ENCODE peak calls at places on chromosomes 3 and 15, in nine cellular contexts. Z is hepatocyte; S is CD4-positive, alpha-beta memory T cell; L is heart left ventricle; W is trophoblast cell; T is astrocyte; U is MM.1S; P is heart right ventricle; A is fibroblast of lung. B is an unnamed sample.

GRCh38 chr3:102195198-102195948 is 239.4 kb upstream of the ZPLD1 start:
- DNase-seq in S (no peak), T (no peak), U (no peak), W (peak; percentile 18), P (no peak), L (no peak), A (no peak), Z (no peak), B (no peak)

GRCh38 chr15:82969353-82969752 is 16.7 kb upstream of the RAMAC start:
- DNase-seq in S (no peak), A (no peak), P (no peak), T (no peak), Z (no peak), U (no peak), W (no peak), L (no peak), B (no peak)

GRCh38 chr15:77025941-77026411 is 31.1 kb downstream of the PSTPIP1 start:
- DNase-seq in U (no peak), A (no peak), S (no peak), T (no peak), W (no peak), L (peak; percentile 6), P (no peak), Z (no peak), B (no peak)

GRCh38 chr15:96230557-96231181 is 99.8 kb upstream of the NR2F2 start:
- DNase-seq in U (no peak), T (peak; percentile 60), P (no peak), L (no peak), W (peak; percentile 55), A (peak; percentile 37), S (no peak), Z (no peak), B (no peak)

GRCh38 chr3:38545983-38546382 is 49.8 kb downstream of the EXOG start:
- DNase-seq in Z (no peak), A (no peak), U (no peak), W (no peak), T (no peak), L (no peak), P (no peak), S (no peak), B (no peak)

GRCh38 chr15:22780267-22780666 is 6.2 kb upstream of the NIPA1 start:
- DNase-seq in T (no peak), W (no peak), P (no peak), L (no peak), S (no peak), U (peak; percentile 32), A (no peak), Z (no peak), B (no peak)

GRCh38 chr15:28094732-28095521 is 4.2 kb downstream of the OCA2 start:
- DNase-seq in P (no peak), A (no peak), W (peak; percentile 18), Z (peak; percentile 46), T (no peak), S (peak; percentile 13), L (no peak), U (no peak), B (no peak)

GRCh38 chr3:52446631-52447511 is 2.0 kb upstream of the SEMA3G start:
- DNase-seq in A (peak; percentile 55), P (peak; percentile 73), T (no peak), S (peak; percentile 64), W (peak; percentile 79), Z (peak; percentile 76), U (peak; percentile 66), L (peak; percentile 69), B (peak; percentile 60)

GRCh38 chr3:57068437-57069089 is 8.1 kb downstream of the SPATA12 start:
- DNase-seq in T (peak; percentile 89), U (no peak), S (no peak), Z (peak; percentile 63), A (peak; percentile 88), L (peak; percentile 22), P (peak; percentile 53), W (peak; percentile 45), B (peak; percentile 27)

GRCh38 chr3:170164720-170165119 is 16.8 kb downstream of the PHC3 start:
- DNase-seq in Z (no peak), W (peak; percentile 23), U (no peak), A (no peak), S (no peak), P (no peak), L (no peak), T (no peak), B (no peak)
- H3K4me3 ChIP-seq in Z (no peak overlapping the region), W (no peak overlapping the region), U (no peak overlapping the region), A (no peak overlapping the region), S (no peak overlapping the region), P (no peak overlapping the region), L (no peak overlapping the region), T (no peak overlapping the region), B (no peak overlapping the region)

DNA sequence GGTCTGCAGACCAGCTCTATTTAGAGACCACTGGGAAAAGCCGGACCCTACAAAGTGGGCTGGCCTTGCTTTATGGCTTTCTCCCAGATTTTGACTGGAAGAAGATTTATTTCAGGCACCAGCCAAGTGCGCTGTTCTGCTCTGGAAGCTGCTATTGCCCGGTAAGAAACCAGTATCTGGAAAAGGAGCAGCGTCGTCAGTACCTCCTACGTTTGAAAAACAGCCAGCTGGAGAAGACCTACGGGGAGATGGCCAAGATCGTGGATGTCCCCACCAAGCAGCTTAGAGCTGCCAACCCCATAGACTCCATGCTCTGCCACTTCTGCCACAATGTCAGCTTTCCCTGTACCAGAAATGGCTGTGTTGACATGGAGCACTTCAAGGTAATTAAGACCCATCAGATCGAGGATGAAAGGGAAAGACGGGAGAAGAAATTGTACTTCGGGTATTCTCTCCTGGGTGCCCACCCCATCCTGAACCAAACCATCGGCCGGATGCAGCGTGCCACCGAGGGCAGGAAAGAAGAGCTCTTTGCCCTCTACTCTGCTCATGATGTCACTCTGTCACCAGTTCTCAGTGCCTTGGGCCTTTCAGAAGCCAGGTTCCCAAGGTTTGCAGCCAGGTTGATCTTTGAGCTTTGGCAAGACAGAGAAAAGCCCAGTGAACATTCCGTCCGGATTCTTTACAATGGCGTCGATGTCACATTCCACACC is 60.9 kb downstream of the PXYLP1 start:
- DNase-seq in L (no peak), W (no peak), Z (no peak), A (no peak), T (no peak), P (no peak), U (no peak), S (no peak), B (no peak)
- H3K27ac ChIP-seq in L (no peak overlapping the region), W (no peak overlapping the region), Z (no peak overlapping the region), A (no peak overlapping the region), T (no peak overlapping the region), P (peak overlapping the region; percentile 70), U (no peak overlapping the region), S (no peak overlapping the region), B (peak overlapping the region; percentile 60)

GRCh38 chr3:156539802-156540201 is 15.1 kb downstream of the SSR3 start:
- DNase-seq in S (no peak), T (no peak), L (no peak), P (no peak), A (no peak), U (no peak), W (no peak), Z (no peak), B (no peak)

GRCh38 chr3:156547637-156548036 is 7.3 kb downstream of the SSR3 start:
- DNase-seq in U (no peak), T (peak; percentile 85), Z (no peak), P (no peak), L (no peak), A (no peak), S (no peak), W (no peak), B (no peak)

GRCh38 chr3:156548041-156548687 is 6.8 kb downstream of the SSR3 start:
- DNase-seq in S (no peak), W (no peak), T (no peak), U (no peak), A (no peak), L (no peak), Z (no peak), P (no peak), B (no peak)

GRCh38 chr3:156542101-156543042 is 12.5 kb downstream of the SSR3 start:
- DNase-seq in A (no peak), W (no peak), T (no peak), Z (no peak), S (no peak), P (no peak), U (no peak), L (no peak), B (no peak)

GRCh38 chr3:156543043-156543555 is 11.8 kb downstream of the SSR3 start:
- DNase-seq in T (no peak), A (no peak), P (no peak), U (no peak), S (no peak), W (no peak), L (no peak), Z (no peak), B (no peak)
- H3K4me1 ChIP-seq in T (peaks cover 11% of the 10 kb centered on the region), A (no peaks in the 10 kb centered on the region), P (peaks cover 73% of the 10 kb centered on the region), U (peaks cover 2% of the 10 kb centered on the region), S (peaks cover 5% of the 10 kb centered on the region), W (no peaks in the 10 kb centered on the region), L (peaks cover 34% of the 10 kb centered on the region), Z (no peaks in the 10 kb centered on the region), B (peaks cover 75% of the 10 kb centered on the region)

DNA sequence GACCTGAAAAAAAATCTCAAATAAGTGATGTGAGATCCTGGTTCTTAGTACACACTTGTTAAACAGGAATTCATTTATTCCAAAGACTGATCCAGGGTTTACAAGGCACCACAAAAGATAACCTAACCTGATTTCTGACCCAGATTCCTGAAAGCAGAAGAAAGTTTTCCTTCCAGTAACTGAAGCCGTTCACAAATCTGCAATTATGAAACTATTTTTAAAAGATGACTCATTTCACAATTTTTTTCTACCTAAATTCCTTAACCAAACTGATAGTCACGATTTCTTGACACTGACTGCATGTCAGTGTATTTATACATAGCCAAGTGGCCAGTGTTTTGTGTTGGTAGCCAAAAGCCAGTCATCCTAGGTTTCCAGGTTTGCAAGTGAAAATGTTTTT is 17.1 kb downstream of the SLC9A9 start:
- DNase-seq in P (no peak), S (no peak), T (peak; percentile 65), W (peak; percentile 77), Z (no peak), U (peak; percentile 61), L (no peak), A (peak; percentile 60), B (no peak)
- H3K4me3 ChIP-seq in P (no peak overlapping the region), S (no peak overlapping the region), T (no peak overlapping the region), W (no peak overlapping the region), Z (no peak overlapping the region), U (peak overlapping the region; percentile 44), L (no peak overlapping the region), A (peak overlapping the region; percentile 19), B (no peak overlapping the region)

GRCh38 chr15:80502782-80503181 is 98.6 kb downstream of the ARNT2 start:
- DNase-seq in L (peak; percentile 32), P (no peak), U (no peak), W (peak; percentile 90), S (no peak), A (no peak), Z (no peak), T (no peak), B (no peak)
- H3K27ac ChIP-seq in L (peak overlapping the region; percentile 43), P (peak overlapping the region; percentile 41), U (no peak overlapping the region), W (no peak overlapping the region), S (no peak overlapping the region), A (peak overlapping the region; percentile 19), Z (no peak overlapping the region), T (no peak overlapping the region), B (peak overlapping the region; percentile 59)

GRCh38 chr15:91473894-91474293 is 373.8 kb downstream of the SV2B start:
- DNase-seq in A (peak; percentile 88), P (no peak), Z (no peak), L (no peak), U (no peak), W (no peak), S (no peak), T (peak; percentile 37), B (no peak)
- H3K4me1 ChIP-seq in A (no peaks in the 10 kb centered on the region), P (no peaks in the 10 kb centered on the region), Z (no peaks in the 10 kb centered on the region), L (no peaks in the 10 kb centered on the region), U (peaks cover 16% of the 10 kb centered on the region), W (no peaks in the 10 kb centered on the region), S (peaks cover 91% of the 10 kb centered on the region), T (no peaks in the 10 kb centered on the region), B (no peaks in the 10 kb centered on the region)

B was measured in left ventricle myocardium inferior.